ENCODE peak calls at places on chromosome 11, in eight cellular contexts. V is thyroid gland, F is HCT116, Y is H1, X is sigmoid colon, M is tibial nerve, P is ovary, G is prostate gland. T is an unnamed sample. For H3K4me1, the result is how much of the 10 kb centered on the place peaks cover.

GRCh38 chr11:82458777-82459176 is 274.9 kb downstream of the FAM181B start:
- DNase-seq in V (no peak), F (no peak), Y (no peak), X (no peak), M (no peak), P (no peak), G (no peak), T (no peak)

GRCh38 chr11:57244911-57245310 is 7.9 kb upstream of the APLNR start:
- DNase-seq in V (no peak), F (no peak), Y (no peak), X (no peak), M (no peak), P (no peak), G (no peak), T (no peak)

GRCh38 chr11:118621071-118621815 is 13.8 kb downstream of the PHLDB1 start:
- DNase-seq in V (peak), F (peak), Y (no peak), X (peak), M (peak), P (peak), G (peak), T (peak)

GRCh38 chr11:31887180-31887579 is 76.1 kb upstream of the PAX6 start:
- DNase-seq in V (no peak), F (peak), Y (no peak), X (no peak), M (no peak), P (no peak), G (no peak), T (no peak)

GRCh38 chr11:121464352-121464946 is 11.7 kb upstream of the SORL1-AS1 start:
- DNase-seq in V (peak), F (peak), Y (no peak), X (peak), M (no peak), P (peak), G (peak), T (no peak)

GRCh38 chr11:116738975-116739374 is 33.8 kb downstream of the BUD13 start:
- DNase-seq in V (no peak), F (no peak), Y (no peak), X (no peak), M (no peak), P (no peak), G (no peak), T (no peak)

GRCh38 chr11:2258501-2259465 is 11.6 kb downstream of the ASCL2 start:
- DNase-seq in V (no peak), F (no peak), Y (no peak), X (peak), M (no peak), P (peak), G (peak), T (peak)

GRCh38 chr11:119747868-119748660 is 19.1 kb upstream of the NECTIN1 start:
- DNase-seq in V (no peak), F (no peak), Y (no peak), X (peak), M (no peak), P (no peak), G (no peak), T (no peak)

GRCh38 chr11:65606876-65607613 is 7.0 kb downstream of the MAP3K11 start:
- DNase-seq in V (peak), F (peak), Y (peak), X (peak), M (peak), P (peak), G (peak), T (peak)

GRCh38 chr11:130178441-130178971 is 18.9 kb downstream of the ST14 start:
- DNase-seq in V (peak), F (no peak), Y (no peak), X (no peak), M (no peak), P (no peak), G (no peak), T (no peak)

GRCh38 chr11:106418786-106419185 is 341.3 kb downstream of the AASDHPPT start:
- DNase-seq in V (no peak), F (no peak), Y (no peak), X (no peak), M (no peak), P (no peak), G (no peak), T (no peak)

GRCh38 chr11:66987158-66987620 is 12.1 kb downstream of the C11orf86 start:
- DNase-seq in V (no peak), F (no peak), Y (no peak), X (no peak), M (no peak), P (no peak), G (no peak), T (no peak)

GRCh38 chr11:79942071-79942470 is 501.2 kb upstream of the TENM4 start:
- DNase-seq in V (no peak), F (no peak), Y (no peak), X (no peak), M (no peak), P (no peak), G (no peak), T (no peak)

GRCh38 chr11:92979176-92979575 is 9.7 kb downstream of the MTNR1B start:
- DNase-seq in V (no peak), F (no peak), Y (no peak), X (no peak), M (no peak), P (no peak), G (no peak), T (no peak)

GRCh38 chr11:128840137-128840536 is 27.0 kb downstream of the KCNJ1 start:
- DNase-seq in V (no peak), F (no peak), Y (no peak), X (no peak), M (no peak), P (no peak), G (no peak), T (no peak)

GRCh38 chr11:133841279-133842043 is 3.9 kb downstream of the SPATA19 start:
- DNase-seq in V (no peak), F (no peak), Y (no peak), X (no peak), M (no peak), P (no peak), G (no peak), T (peak)

GRCh38 chr11:112619106-112619505 is 342.1 kb upstream of the NCAM1 start:
- DNase-seq in V (no peak), F (no peak), Y (no peak), X (no peak), M (no peak), P (no peak), G (no peak), T (peak)

GRCh38 chr11:69001301-69002081 is 11.6 kb downstream of the MRGPRF start:
- DNase-seq in V (no peak), F (no peak), Y (no peak), X (peak), M (no peak), P (peak), G (no peak), T (no peak)

GRCh38 chr11:63099555-63099954 is 44.5 kb downstream of the SLC22A24 start:
- DNase-seq in V (no peak), F (no peak), Y (no peak), X (no peak), M (no peak), P (no peak), G (no peak), T (no peak)

GRCh38 chr11:23704183-23704582 is 792.7 kb upstream of the LUZP2 start:
- DNase-seq in V (no peak), F (no peak), Y (no peak), X (no peak), M (no peak), P (no peak), G (no peak), T (no peak)

GRCh38 chr11:10455637-10456487 is 798 bp downstream of the AMPD3 start:
- DNase-seq in V (peak), F (peak), Y (no peak), X (peak), M (peak), P (no peak), G (peak), T (peak)

GRCh38 chr11:118910309-118911112 is 15.2 kb downstream of the BCL9L start:
- DNase-seq in V (peak), F (no peak), Y (no peak), X (peak), M (peak), P (peak), G (peak), T (no peak)

GRCh38 chr11:66996609-66997273 is 21.6 kb downstream of the C11orf86 start:
- DNase-seq in V (no peak), F (no peak), Y (no peak), X (no peak), M (no peak), P (no peak), G (no peak), T (no peak)

GRCh38 chr11:28108909-28109308 is 721 bp downstream of the METTL15 start:
- DNase-seq in V (no peak), F (no peak), Y (no peak), X (no peak), M (no peak), P (no peak), G (no peak), T (no peak)

GRCh38 chr11:28107331-28107725 is 628 bp downstream of the KIF18A start:
- DNase-seq in V (no peak), F (no peak), Y (no peak), X (no peak), M (no peak), P (no peak), G (no peak), T (no peak)

GRCh38 chr11:28107726-28108618 is at the start of the genes KIF18A and METTL15:
- DNase-seq in V (peak), F (peak), Y (peak), X (peak), M (peak), P (peak), G (peak), T (peak)

GRCh38 chr11:28110839-28111235 is 2.6 kb downstream of the METTL15 start:
- DNase-seq in V (no peak), F (no peak), Y (no peak), X (no peak), M (no peak), P (no peak), G (no peak), T (no peak)

DNA sequence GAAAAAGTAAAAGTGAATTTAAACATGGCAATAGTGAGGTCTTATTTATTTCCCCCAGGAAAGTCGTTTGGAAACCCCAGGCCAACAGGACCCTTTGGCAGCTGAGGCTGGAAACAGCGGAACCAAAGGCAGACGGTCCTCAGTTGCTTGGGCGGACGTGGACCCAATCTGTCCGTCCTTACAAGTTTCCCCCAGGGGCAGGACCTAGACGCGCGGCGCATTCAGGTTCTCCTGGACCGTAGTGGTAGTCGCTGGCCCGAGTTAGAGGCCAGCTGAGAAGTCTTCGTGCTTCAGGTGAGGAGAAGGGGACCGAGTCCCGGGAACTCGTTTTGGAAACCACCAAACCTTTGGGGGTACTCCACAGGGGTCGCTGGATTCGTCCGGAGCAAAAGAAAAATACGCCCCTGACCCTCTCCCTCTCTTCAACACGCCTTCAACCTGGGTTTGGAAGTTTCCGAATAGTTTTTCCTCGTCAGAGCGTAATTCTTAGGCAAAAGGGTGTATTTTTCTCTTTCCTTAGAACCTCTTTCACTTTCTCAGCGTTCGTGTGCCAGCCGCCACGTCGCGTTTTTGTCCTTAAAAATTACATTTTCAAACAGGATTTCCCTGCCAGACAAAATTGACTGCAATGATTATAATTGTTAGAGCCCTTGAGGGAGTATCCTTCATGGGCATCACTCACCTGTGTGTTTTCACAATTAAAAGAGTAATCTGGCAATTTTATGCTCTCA is 2.1 kb downstream of the METTL15 start:
- DNase-seq in V (peak), F (peak), Y (peak), X (peak), M (peak), P (peak), G (peak), T (peak)
- TF ChIP-seq POLR2A in V (peak), F (no peak), Y (peak), X (peak), M (no peak), P (peak), G (peak), T (no peak)

GRCh38 chr11:103898577-103899336 is 137.7 kb upstream of the DDI1 start:
- DNase-seq in V (no peak), F (no peak), Y (no peak), X (no peak), M (no peak), P (no peak), G (no peak), T (no peak)
- H3K4me1 ChIP-seq in V (under half), F (under half), Y (under half), X (under half), M (under half), P (under half), G (under half), T (under half)

GRCh38 chr11:95556342-95557151 is 233.0 kb downstream of the FAM76B start:
- DNase-seq in V (peak), F (no peak), Y (no peak), X (no peak), M (no peak), P (peak), G (no peak), T (no peak)
- TF ChIP-seq POLR2A in V (peak), F (no peak), Y (no peak), X (no peak), M (no peak), P (no peak), G (no peak), T (no peak)

DNA sequence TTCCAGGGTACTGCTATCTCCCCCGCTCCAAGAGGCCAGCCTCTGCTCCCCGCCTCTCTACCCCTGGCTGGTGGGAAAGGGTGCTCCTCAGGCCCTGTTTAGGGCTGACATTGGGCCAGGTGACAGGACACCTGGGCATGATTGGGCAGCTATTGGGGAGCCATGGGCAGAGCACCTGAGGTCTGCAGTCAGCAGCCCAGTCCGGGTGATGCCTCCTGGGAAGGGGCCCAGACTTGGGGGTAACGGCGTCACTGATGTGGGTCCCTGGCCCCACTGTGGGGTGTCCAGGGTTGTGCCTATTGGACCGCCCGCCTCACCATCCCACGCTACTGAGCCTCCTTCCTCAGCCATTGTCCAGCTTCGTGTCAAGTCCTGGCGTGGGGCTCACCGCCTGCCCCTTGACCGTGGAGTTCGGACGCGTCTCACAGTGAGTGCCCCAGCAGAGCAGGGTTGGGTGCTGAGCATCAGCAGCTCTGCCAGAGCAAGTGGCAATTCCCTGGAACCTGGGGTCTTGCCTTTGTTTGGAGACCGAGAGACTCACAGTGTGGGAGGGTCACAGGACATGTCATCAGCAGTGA is 2.8 kb upstream of the GATD1 start:
- DNase-seq in V (no peak), F (no peak), Y (no peak), X (no peak), M (no peak), P (peak), G (no peak), T (no peak)
- H3K4me1 ChIP-seq in V (under half), F (under half), Y (under half), X (under half), M (under half), P (under half), G (under half), T (half or more)